ENCODE peak calls at places on chromosomes 6 and 20, in six cellular contexts. E is HepG2, L is A549, J is heart left ventricle, A is body of pancreas, P is prostate gland. S is an unnamed sample. For H3K4me1, the result is how much of the 10 kb centered on the place peaks cover.

GRCh38 chr20:38658879-38659612 is 57.4 kb downstream of the ARHGAP40 start:
- DNase-seq in E (peak), L (peak), J (no peak), A (peak), P (no peak), S (no peak)

GRCh38 chr20:38059832-38060231 is 26.3 kb downstream of the RPRD1B start:
- DNase-seq in E (peak), L (no peak), J (no peak), A (no peak), P (peak), S (no peak)

GRCh38 chr6:83252717-83253116 is 59.6 kb downstream of the RWDD2A start:
- DNase-seq in E (no peak), L (no peak), J (no peak), A (no peak), P (no peak), S (no peak)

GRCh38 chr6:25851961-25852360 is 20.1 kb upstream of the SLC17A1 start:
- DNase-seq in E (no peak), L (no peak), J (no peak), A (no peak), P (no peak), S (no peak)

GRCh38 chr6:140275725-140276124 is 901.3 kb upstream of the CITED2 start:
- DNase-seq in E (no peak), L (no peak), J (no peak), A (no peak), P (no peak), S (no peak)

GRCh38 chr6:168116446-168116974 is 37.5 kb upstream of the FRMD1 start:
- DNase-seq in E (no peak), L (no peak), J (no peak), A (no peak), P (no peak), S (peak)

GRCh38 chr6:23170044-23170443 is 600.7 kb downstream of the HDGFL1 start:
- DNase-seq in E (no peak), L (no peak), J (no peak), A (no peak), P (no peak), S (no peak)

GRCh38 chr6:135633573-135633972 is 136.0 kb upstream of the AHI1 start:
- DNase-seq in E (no peak), L (no peak), J (no peak), A (no peak), P (no peak), S (no peak)

DNA sequence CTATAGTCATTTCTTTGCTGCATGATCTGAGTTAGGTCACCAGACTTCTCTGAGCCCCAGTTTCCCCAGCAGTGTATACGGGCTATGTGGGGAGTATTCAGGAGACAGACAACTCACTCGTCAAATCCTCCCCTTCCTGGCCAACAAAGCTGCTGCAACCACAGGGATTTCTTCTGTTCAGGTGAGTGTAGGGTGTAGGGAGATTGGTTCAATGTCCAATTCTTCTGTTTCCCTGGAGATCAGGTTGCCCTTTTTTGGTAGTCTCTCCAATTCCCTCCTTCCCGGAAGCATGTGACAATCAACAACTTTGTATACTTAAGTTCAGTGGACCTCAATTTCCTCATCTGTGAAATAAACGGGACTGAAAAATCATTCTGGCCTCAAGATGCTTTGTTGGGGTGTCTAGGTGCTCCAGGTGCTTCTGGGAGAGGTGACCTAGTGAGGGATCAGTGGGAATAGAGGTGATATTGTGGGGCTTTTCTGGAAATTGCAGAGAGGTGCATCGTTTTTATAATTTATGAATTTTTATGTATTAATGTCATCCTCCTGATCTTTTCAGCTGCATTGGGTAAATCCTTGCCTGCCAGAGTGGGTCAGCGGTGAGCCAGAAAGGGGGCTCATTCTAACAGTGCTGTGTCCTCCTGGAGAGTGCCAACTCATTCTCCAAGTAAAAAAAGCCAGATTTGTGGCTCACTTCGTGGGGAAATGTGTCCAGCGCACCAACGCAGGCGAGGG is 594 bp upstream of the CDKN1A start:
- DNase-seq in E (peak), L (no peak), J (no peak), A (no peak), P (no peak), S (no peak)
- H3K4me1 ChIP-seq in E (half or more), L (under half), J (half or more), A (half or more), P (under half), S (under half)

GRCh38 chr6:158910484-158911075 is 89.4 kb downstream of the RSPH3 start:
- DNase-seq in E (no peak), L (no peak), J (no peak), A (peak), P (peak), S (no peak)
- TF ChIP-seq POLR2A in E (no peak), L (no peak), J (no peak), A (no peak), P (no peak), S (no peak)

GRCh38 chr20:48718914-48719578 is 108.8 kb downstream of the PREX1 start:
- DNase-seq in E (no peak), L (no peak), J (no peak), A (no peak), P (no peak), S (no peak)

GRCh38 chr20:48716541-48716940 is 111.3 kb downstream of the PREX1 start:
- DNase-seq in E (no peak), L (no peak), J (no peak), A (no peak), P (no peak), S (no peak)

GRCh38 chr20:48717959-48718223 is 109.9 kb downstream of the PREX1 start:
- DNase-seq in E (no peak), L (no peak), J (no peak), A (no peak), P (no peak), S (no peak)

GRCh38 chr20:48716086-48716485 is 111.7 kb downstream of the PREX1 start:
- DNase-seq in E (no peak), L (no peak), J (no peak), A (no peak), P (no peak), S (no peak)

DNA sequence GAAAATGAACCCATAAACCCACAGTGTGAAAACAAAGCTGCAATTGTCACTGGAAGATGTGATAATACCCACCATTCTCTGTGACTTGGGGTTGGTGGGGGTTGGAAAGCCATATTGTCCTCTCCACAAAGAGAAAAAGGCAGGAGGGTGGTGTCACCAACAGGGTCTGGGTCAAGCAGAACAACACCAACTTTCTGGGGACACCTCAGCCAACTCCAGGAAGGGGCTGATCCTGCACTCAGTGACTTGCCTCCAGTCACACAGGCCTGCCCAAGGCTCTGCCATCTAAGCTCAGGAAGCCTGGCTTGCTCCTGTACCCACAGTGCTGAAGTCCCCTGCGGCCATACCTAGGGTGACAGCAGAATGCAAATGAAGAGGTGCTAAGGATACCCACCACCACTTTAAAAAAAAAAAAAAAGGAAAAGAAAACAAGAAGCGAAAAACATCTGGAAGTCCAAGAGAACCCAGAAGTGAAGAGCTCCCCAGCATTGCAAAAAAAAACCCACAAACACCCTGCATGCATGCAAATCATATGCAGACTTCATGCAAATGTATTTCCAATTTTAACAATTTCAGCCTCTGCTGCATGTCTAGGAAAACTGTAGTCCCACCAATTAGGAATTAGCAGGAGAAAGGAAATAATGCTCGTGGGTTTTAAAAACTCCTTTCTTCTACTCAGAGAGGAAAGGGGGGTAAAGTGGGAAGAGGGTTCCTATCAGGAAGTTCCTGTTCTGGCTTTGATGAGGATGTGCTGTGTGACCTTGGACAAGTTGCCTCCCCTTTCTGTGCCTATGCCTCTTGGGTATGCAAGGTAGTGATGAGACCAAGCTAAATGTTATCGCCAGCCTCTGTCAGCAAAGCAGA is 110.5 kb downstream of the PREX1 start:
- DNase-seq in E (no peak), L (no peak), J (no peak), A (no peak), P (no peak), S (no peak)
- H3K4me1 ChIP-seq in E (under half), L (under half), J (half or more), A (under half), P (under half), S (under half)

GRCh38 chr20:58309607-58310290 is at the start of gene RAB22A:
- DNase-seq in E (peak), L (peak), J (peak), A (peak), P (peak), S (peak)
- TF ChIP-seq POLR2A in E (peak), L (peak), J (peak), A (no peak), P (peak), S (peak)

DNA sequence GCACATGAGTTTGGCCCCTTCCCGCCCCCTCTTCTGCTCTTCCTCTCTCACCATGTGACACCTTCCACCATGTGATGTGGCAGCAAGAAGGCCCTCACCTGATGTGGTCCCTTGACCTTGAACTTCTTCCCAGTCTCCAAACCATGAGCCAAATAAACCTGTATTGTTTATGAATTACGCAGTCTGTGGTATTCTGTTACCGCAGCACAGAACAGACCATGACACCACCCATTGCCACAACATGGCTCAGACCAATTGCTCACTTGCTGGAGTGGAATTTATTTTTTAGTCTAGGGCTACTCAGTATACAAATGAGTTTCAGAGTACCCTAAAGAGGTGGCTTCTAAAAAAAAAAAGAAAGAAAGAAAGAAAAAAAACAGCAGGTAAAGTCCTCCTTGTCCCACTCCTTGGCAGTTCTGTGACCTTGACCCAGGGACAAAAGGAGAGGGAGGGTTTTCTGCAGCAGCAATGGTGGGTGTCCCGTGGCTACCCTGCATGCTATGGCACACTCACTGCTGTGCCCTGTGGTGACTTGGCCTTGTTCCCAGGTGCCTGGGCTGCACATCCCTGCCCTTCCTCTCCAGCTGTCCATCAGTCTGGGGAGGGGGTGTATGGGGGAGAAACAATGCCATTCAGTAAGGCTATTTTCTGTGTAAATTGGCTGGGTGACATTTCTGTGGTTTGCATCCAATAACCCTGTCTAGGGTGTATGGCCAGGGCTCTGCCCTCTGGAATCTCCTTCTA is 5.4 kb upstream of the VSX1 start:
- DNase-seq in E (no peak), L (no peak), J (no peak), A (no peak), P (no peak), S (no peak)
- H3K4me1 ChIP-seq in E (under half), L (under half), J (under half), A (under half), P (under half), S (under half)

DNA sequence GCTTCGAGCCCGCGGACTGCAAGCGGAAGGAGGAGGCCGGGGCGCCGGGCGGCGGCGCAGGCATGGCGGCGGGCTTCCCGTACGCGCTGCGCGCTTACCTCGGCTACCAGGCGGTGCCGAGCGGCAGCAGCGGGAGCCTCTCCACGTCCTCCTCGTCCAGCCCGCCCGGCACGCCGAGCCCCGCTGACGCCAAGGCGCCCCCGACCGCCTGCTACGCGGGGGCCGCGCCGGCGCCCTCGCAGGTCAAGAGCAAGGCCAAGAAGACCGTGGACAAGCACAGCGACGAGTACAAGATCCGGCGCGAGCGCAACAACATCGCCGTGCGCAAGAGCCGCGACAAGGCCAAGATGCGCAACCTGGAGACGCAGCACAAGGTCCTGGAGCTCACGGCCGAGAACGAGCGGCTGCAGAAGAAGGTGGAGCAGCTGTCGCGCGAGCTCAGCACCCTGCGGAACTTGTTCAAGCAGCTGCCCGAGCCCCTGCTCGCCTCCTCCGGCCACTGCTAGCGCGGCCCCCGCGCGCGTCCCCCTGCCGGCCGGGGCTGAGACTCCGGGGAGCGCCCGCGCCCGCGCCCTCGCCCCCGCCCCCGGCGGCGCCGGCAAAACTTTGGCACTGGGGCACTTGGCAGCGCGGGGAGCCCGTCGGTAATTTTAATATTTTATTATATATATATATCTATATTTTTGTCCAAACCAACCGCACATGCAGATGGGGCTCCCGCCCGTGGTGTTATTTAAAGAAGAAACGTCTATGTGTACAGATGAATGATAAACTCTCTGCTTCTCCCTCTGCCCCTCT is 1.1 kb downstream of the CEBPB start:
- DNase-seq in E (peak), L (no peak), J (peak), A (peak), P (peak), S (no peak)
- TF ChIP-seq POLR2A in E (peak), L (peak), J (no peak), A (peak), P (no peak), S (peak)

DNA sequence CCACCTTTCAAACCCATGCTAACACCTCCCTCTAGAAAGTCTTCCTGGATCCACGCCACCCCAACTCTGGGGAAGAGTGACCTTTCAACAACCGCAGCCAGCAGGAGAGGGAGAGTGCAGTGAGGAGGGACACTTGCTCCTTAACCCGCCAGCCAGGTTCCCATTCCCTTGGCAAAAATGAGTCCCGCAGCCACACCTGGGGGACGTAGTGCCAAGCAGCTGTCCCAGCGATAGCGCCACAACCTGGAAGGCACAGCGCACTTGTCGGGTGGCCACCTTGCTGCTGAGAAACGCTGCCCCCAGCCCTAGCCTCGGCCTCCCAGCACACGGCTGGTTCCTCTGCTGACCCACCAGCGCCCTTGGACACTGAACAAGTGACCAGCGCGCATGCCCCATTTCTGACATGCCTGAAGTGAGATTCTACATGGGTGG is 119.3 kb downstream of the JPH2 start:
- DNase-seq in E (no peak), L (no peak), J (no peak), A (no peak), P (no peak), S (no peak)
- H3K4me1 ChIP-seq in E (under half), L (under half), J (under half), A (under half), P (under half), S (under half)

GRCh38 chr6:31794294-31794865 is 1.2 kb downstream of the VARS1 start:
- DNase-seq in E (no peak), L (no peak), J (no peak), A (no peak), P (no peak), S (no peak)
- TF ChIP-seq POLR2A in E (peak), L (no peak), J (no peak), A (peak), P (no peak), S (no peak)

GRCh38 chr6:163489584-163489983 is 75.1 kb downstream of the QKI start:
- DNase-seq in E (no peak), L (no peak), J (no peak), A (no peak), P (no peak), S (no peak)
- H3K4me1 ChIP-seq in E (under half), L (under half), J (half or more), A (under half), P (under half), S (under half)